ENCODE peak calls at places on chromosomes 16 and 17, in eight cellular contexts. One of them, this sample, is unnamed.

GRCh38 chr17:921161-921560 is 58.4 kb downstream of the NXN start:
- DNase-seq in brain microvascular endothelial cell: no peak
- DNase-seq in transverse colon: no peak
- DNase-seq in stimulated activated CD4-positive, alpha-beta T cell treated with anti-CD3 and anti-CD28 coated beads, Interleukin-12 subunit alpha, Interleukin-12 subunit beta, amount 100 ng/mL, for 4 hours: no peak
- DNase-seq in NCI-H1417 treated with DMSO at 0.1 percent for 48 hours: no peak
- DNase-seq in HCT116: no peak
- DNase-seq in stromal cell of bone marrow: no peak
- DNase-seq in SHP77: no peak
- DNase-seq in this sample: no peak

GRCh38 chr17:40915721-40916256 is 21.7 kb downstream of the KRT23 start:
- DNase-seq in brain microvascular endothelial cell: no peak
- DNase-seq in transverse colon: no peak
- DNase-seq in stimulated activated CD4-positive, alpha-beta T cell treated with anti-CD3 and anti-CD28 coated beads, Interleukin-12 subunit alpha, Interleukin-12 subunit beta, amount 100 ng/mL, for 4 hours: no peak
- DNase-seq in NCI-H1417 treated with DMSO at 0.1 percent for 48 hours: no peak
- DNase-seq in HCT116: no peak
- DNase-seq in stromal cell of bone marrow: no peak
- DNase-seq in SHP77: no peak
- DNase-seq in this sample: peak

GRCh38 chr16:1559446-1559975 is 26.0 kb downstream of the TMEM204 start:
- DNase-seq in brain microvascular endothelial cell: no peak
- DNase-seq in transverse colon: no peak
- DNase-seq in stimulated activated CD4-positive, alpha-beta T cell treated with anti-CD3 and anti-CD28 coated beads, Interleukin-12 subunit alpha, Interleukin-12 subunit beta, amount 100 ng/mL, for 4 hours: no peak
- DNase-seq in NCI-H1417 treated with DMSO at 0.1 percent for 48 hours: no peak
- DNase-seq in HCT116: no peak
- DNase-seq in stromal cell of bone marrow: no peak
- DNase-seq in SHP77: no peak
- DNase-seq in this sample: no peak

GRCh38 chr17:81976332-81977210 is 858 bp upstream of the ASPSCR1 start:
- DNase-seq in brain microvascular endothelial cell: no peak
- DNase-seq in transverse colon: peak
- DNase-seq in stimulated activated CD4-positive, alpha-beta T cell treated with anti-CD3 and anti-CD28 coated beads, Interleukin-12 subunit alpha, Interleukin-12 subunit beta, amount 100 ng/mL, for 4 hours: peak
- DNase-seq in NCI-H1417 treated with DMSO at 0.1 percent for 48 hours: peak
- DNase-seq in HCT116: no peak
- DNase-seq in stromal cell of bone marrow: no peak
- DNase-seq in SHP77: peak
- DNase-seq in this sample: no peak

GRCh38 chr17:15999974-16000827 is 577 bp downstream of the TTC19 start:
- DNase-seq in brain microvascular endothelial cell: peak
- DNase-seq in transverse colon: no peak
- DNase-seq in stimulated activated CD4-positive, alpha-beta T cell treated with anti-CD3 and anti-CD28 coated beads, Interleukin-12 subunit alpha, Interleukin-12 subunit beta, amount 100 ng/mL, for 4 hours: no peak
- DNase-seq in NCI-H1417 treated with DMSO at 0.1 percent for 48 hours: no peak
- DNase-seq in HCT116: no peak
- DNase-seq in stromal cell of bone marrow: no peak
- DNase-seq in SHP77: peak
- DNase-seq in this sample: peak

GRCh38 chr17:71855000-71855399 is 265.8 kb upstream of the SOX9 start:
- DNase-seq in brain microvascular endothelial cell: no peak
- DNase-seq in transverse colon: no peak
- DNase-seq in stimulated activated CD4-positive, alpha-beta T cell treated with anti-CD3 and anti-CD28 coated beads, Interleukin-12 subunit alpha, Interleukin-12 subunit beta, amount 100 ng/mL, for 4 hours: no peak
- DNase-seq in NCI-H1417 treated with DMSO at 0.1 percent for 48 hours: peak
- DNase-seq in HCT116: no peak
- DNase-seq in stromal cell of bone marrow: no peak
- DNase-seq in SHP77: no peak
- DNase-seq in this sample: no peak

GRCh38 chr16:50146479-50147435 is 6.3 kb upstream of the TENT4B start:
- DNase-seq in brain microvascular endothelial cell: no peak
- DNase-seq in transverse colon: no peak
- DNase-seq in stimulated activated CD4-positive, alpha-beta T cell treated with anti-CD3 and anti-CD28 coated beads, Interleukin-12 subunit alpha, Interleukin-12 subunit beta, amount 100 ng/mL, for 4 hours: no peak
- DNase-seq in NCI-H1417 treated with DMSO at 0.1 percent for 48 hours: no peak
- DNase-seq in HCT116: no peak
- DNase-seq in stromal cell of bone marrow: no peak
- DNase-seq in SHP77: no peak
- DNase-seq in this sample: no peak

GRCh38 chr17:63697341-63698286 is 2.3 kb downstream of the LIMD2 start:
- DNase-seq in brain microvascular endothelial cell: peak
- DNase-seq in transverse colon: peak
- DNase-seq in stimulated activated CD4-positive, alpha-beta T cell treated with anti-CD3 and anti-CD28 coated beads, Interleukin-12 subunit alpha, Interleukin-12 subunit beta, amount 100 ng/mL, for 4 hours: peak
- DNase-seq in NCI-H1417 treated with DMSO at 0.1 percent for 48 hours: no peak
- DNase-seq in HCT116: peak
- DNase-seq in stromal cell of bone marrow: no peak
- DNase-seq in SHP77: peak
- DNase-seq in this sample: no peak

GRCh38 chr16:31706318-31706717 is 167.3 kb upstream of the ZNF267 start:
- DNase-seq in brain microvascular endothelial cell: no peak
- DNase-seq in transverse colon: no peak
- DNase-seq in stimulated activated CD4-positive, alpha-beta T cell treated with anti-CD3 and anti-CD28 coated beads, Interleukin-12 subunit alpha, Interleukin-12 subunit beta, amount 100 ng/mL, for 4 hours: no peak
- DNase-seq in NCI-H1417 treated with DMSO at 0.1 percent for 48 hours: no peak
- DNase-seq in HCT116: no peak
- DNase-seq in stromal cell of bone marrow: no peak
- DNase-seq in SHP77: no peak
- DNase-seq in this sample: no peak

GRCh38 chr16:911604-912321 is 59.0 kb downstream of the LMF1 start:
- DNase-seq in brain microvascular endothelial cell: no peak
- DNase-seq in transverse colon: no peak
- DNase-seq in stimulated activated CD4-positive, alpha-beta T cell treated with anti-CD3 and anti-CD28 coated beads, Interleukin-12 subunit alpha, Interleukin-12 subunit beta, amount 100 ng/mL, for 4 hours: no peak
- DNase-seq in NCI-H1417 treated with DMSO at 0.1 percent for 48 hours: no peak
- DNase-seq in HCT116: no peak
- DNase-seq in stromal cell of bone marrow: no peak
- DNase-seq in SHP77: no peak
- DNase-seq in this sample: no peak

GRCh38 chr17:16354585-16354984 is 1.3 kb upstream of the CENPV start:
- DNase-seq in brain microvascular endothelial cell: no peak
- DNase-seq in transverse colon: no peak
- DNase-seq in stimulated activated CD4-positive, alpha-beta T cell treated with anti-CD3 and anti-CD28 coated beads, Interleukin-12 subunit alpha, Interleukin-12 subunit beta, amount 100 ng/mL, for 4 hours: no peak
- DNase-seq in NCI-H1417 treated with DMSO at 0.1 percent for 48 hours: no peak
- DNase-seq in HCT116: no peak
- DNase-seq in stromal cell of bone marrow: no peak
- DNase-seq in SHP77: no peak
- DNase-seq in this sample: no peak

GRCh38 chr17:80511222-80512180 is 33.1 kb upstream of the RPTOR start:
- DNase-seq in brain microvascular endothelial cell: no peak
- DNase-seq in transverse colon: no peak
- DNase-seq in stimulated activated CD4-positive, alpha-beta T cell treated with anti-CD3 and anti-CD28 coated beads, Interleukin-12 subunit alpha, Interleukin-12 subunit beta, amount 100 ng/mL, for 4 hours: no peak
- DNase-seq in NCI-H1417 treated with DMSO at 0.1 percent for 48 hours: no peak
- DNase-seq in HCT116: no peak
- DNase-seq in stromal cell of bone marrow: no peak
- DNase-seq in SHP77: peak
- DNase-seq in this sample: no peak

GRCh38 chr17:79455636-79456035 is 155.2 kb downstream of the RBFOX3 start:
- DNase-seq in brain microvascular endothelial cell: no peak
- DNase-seq in transverse colon: no peak
- DNase-seq in stimulated activated CD4-positive, alpha-beta T cell treated with anti-CD3 and anti-CD28 coated beads, Interleukin-12 subunit alpha, Interleukin-12 subunit beta, amount 100 ng/mL, for 4 hours: no peak
- DNase-seq in NCI-H1417 treated with DMSO at 0.1 percent for 48 hours: no peak
- DNase-seq in HCT116: no peak
- DNase-seq in stromal cell of bone marrow: no peak
- DNase-seq in SHP77: no peak
- DNase-seq in this sample: no peak

GRCh38 chr17:78883090-78883532 is 19.9 kb downstream of the CEP295NL start:
- DNase-seq in brain microvascular endothelial cell: peak
- DNase-seq in transverse colon: peak
- DNase-seq in stimulated activated CD4-positive, alpha-beta T cell treated with anti-CD3 and anti-CD28 coated beads, Interleukin-12 subunit alpha, Interleukin-12 subunit beta, amount 100 ng/mL, for 4 hours: no peak
- DNase-seq in NCI-H1417 treated with DMSO at 0.1 percent for 48 hours: no peak
- DNase-seq in HCT116: peak
- DNase-seq in stromal cell of bone marrow: peak
- DNase-seq in SHP77: peak
- DNase-seq in this sample: peak

GRCh38 chr17:48011405-48012150 is 26.0 kb downstream of the COPZ2 start:
- DNase-seq in brain microvascular endothelial cell: peak
- DNase-seq in transverse colon: peak
- DNase-seq in stimulated activated CD4-positive, alpha-beta T cell treated with anti-CD3 and anti-CD28 coated beads, Interleukin-12 subunit alpha, Interleukin-12 subunit beta, amount 100 ng/mL, for 4 hours: peak
- DNase-seq in NCI-H1417 treated with DMSO at 0.1 percent for 48 hours: peak
- DNase-seq in HCT116: peak
- DNase-seq in stromal cell of bone marrow: no peak
- DNase-seq in SHP77: peak
- DNase-seq in this sample: peak

GRCh38 chr17:12256380-12256995 is 235.8 kb downstream of the MAP2K4 start:
- DNase-seq in brain microvascular endothelial cell: peak
- DNase-seq in transverse colon: peak
- DNase-seq in stimulated activated CD4-positive, alpha-beta T cell treated with anti-CD3 and anti-CD28 coated beads, Interleukin-12 subunit alpha, Interleukin-12 subunit beta, amount 100 ng/mL, for 4 hours: no peak
- DNase-seq in NCI-H1417 treated with DMSO at 0.1 percent for 48 hours: no peak
- DNase-seq in HCT116: peak
- DNase-seq in stromal cell of bone marrow: peak
- DNase-seq in SHP77: peak
- DNase-seq in this sample: peak

GRCh38 chr17:2909853-2910234 is 113.6 kb downstream of the RAP1GAP2 start:
- DNase-seq in brain microvascular endothelial cell: no peak
- DNase-seq in transverse colon: no peak
- DNase-seq in stimulated activated CD4-positive, alpha-beta T cell treated with anti-CD3 and anti-CD28 coated beads, Interleukin-12 subunit alpha, Interleukin-12 subunit beta, amount 100 ng/mL, for 4 hours: no peak
- DNase-seq in NCI-H1417 treated with DMSO at 0.1 percent for 48 hours: no peak
- DNase-seq in HCT116: no peak
- DNase-seq in stromal cell of bone marrow: no peak
- DNase-seq in SHP77: no peak
- DNase-seq in this sample: no peak

GRCh38 chr17:77555741-77556291 is 402.7 kb upstream of the TNRC6C start:
- DNase-seq in brain microvascular endothelial cell: no peak
- DNase-seq in transverse colon: peak
- DNase-seq in stimulated activated CD4-positive, alpha-beta T cell treated with anti-CD3 and anti-CD28 coated beads, Interleukin-12 subunit alpha, Interleukin-12 subunit beta, amount 100 ng/mL, for 4 hours: no peak
- DNase-seq in NCI-H1417 treated with DMSO at 0.1 percent for 48 hours: peak
- DNase-seq in HCT116: no peak
- DNase-seq in stromal cell of bone marrow: no peak
- DNase-seq in SHP77: peak
- DNase-seq in this sample: no peak

GRCh38 chr16:89037261-89038152 is 56.1 kb upstream of the ACSF3 start:
- DNase-seq in brain microvascular endothelial cell: peak
- DNase-seq in transverse colon: no peak
- DNase-seq in stimulated activated CD4-positive, alpha-beta T cell treated with anti-CD3 and anti-CD28 coated beads, Interleukin-12 subunit alpha, Interleukin-12 subunit beta, amount 100 ng/mL, for 4 hours: peak
- DNase-seq in NCI-H1417 treated with DMSO at 0.1 percent for 48 hours: no peak
- DNase-seq in HCT116: no peak
- DNase-seq in stromal cell of bone marrow: peak
- DNase-seq in SHP77: no peak
- DNase-seq in this sample: peak